ENCODE peak calls at places on chromosomes 16 and 17, in five cellular contexts. C, L, S, E and V are unnamed samples.

GRCh38 chr16:81521141-81521626 is 76.6 kb downstream of the CMIP start:
- DNase-seq in C (no peak), L (no peak), S (no peak), E (peak), V (no peak)

GRCh38 chr17:2580156-2580555 is 13.3 kb upstream of the PAFAH1B1 start:
- DNase-seq in C (no peak), L (no peak), S (no peak), E (no peak), V (no peak)

GRCh38 chr17:11506635-11507034 is 91.6 kb upstream of the DNAH9 start:
- DNase-seq in C (peak), L (peak), S (no peak), E (no peak), V (peak)

GRCh38 chr16:56075732-56076131 is 115.6 kb upstream of the GNAO1 start:
- DNase-seq in C (no peak), L (no peak), S (no peak), E (no peak), V (no peak)

GRCh38 chr17:63946440-63947363 is 14.6 kb upstream of the CD79B start:
- DNase-seq in C (peak), L (peak), S (peak), E (peak), V (peak)

GRCh38 chr16:57380671-57381462 is 8.6 kb downstream of the CX3CL1 start:
- DNase-seq in C (no peak), L (peak), S (no peak), E (no peak), V (peak)

GRCh38 chr17:81334419-81334896 is 39.4 kb upstream of the SLC38A10 start:
- DNase-seq in C (no peak), L (no peak), S (peak), E (no peak), V (no peak)

GRCh38 chr16:55264949-55265348 is 59.1 kb upstream of the IRX6 start:
- DNase-seq in C (no peak), L (no peak), S (no peak), E (no peak), V (no peak)

GRCh38 chr17:76572201-76572910 is 13.3 kb downstream of the ST6GALNAC2 start:
- DNase-seq in C (no peak), L (no peak), S (no peak), E (no peak), V (no peak)

GRCh38 chr16:68257251-68257905 is 6.9 kb upstream of the SLC7A6 start:
- DNase-seq in C (peak), L (peak), S (peak), E (no peak), V (peak)

GRCh38 chr17:47654991-47655390 is 5.3 kb downstream of the KPNB1 start:
- DNase-seq in C (no peak), L (no peak), S (no peak), E (no peak), V (no peak)

GRCh38 chr17:77235370-77236080 is 94.8 kb downstream of the SEC14L1 start:
- DNase-seq in C (peak), L (peak), S (no peak), E (peak), V (peak)

GRCh38 chr16:67406628-67407027 is 9.6 kb downstream of the ZDHHC1 start:
- DNase-seq in C (peak), L (peak), S (no peak), E (no peak), V (peak)

GRCh38 chr17:30970757-30971567 is at the start of gene RNF135:
- DNase-seq in C (peak), L (peak), S (peak), E (peak), V (peak)

GRCh38 chr16:1741553-1742165 is 29.7 kb downstream of the NME3 start:
- DNase-seq in C (no peak), L (no peak), S (no peak), E (no peak), V (no peak)

GRCh38 chr16:52005551-52005950 is 541.4 kb downstream of the TOX3 start:
- DNase-seq in C (no peak), L (no peak), S (no peak), E (no peak), V (no peak)

GRCh38 chr16:14148569-14148968 is 77.5 kb downstream of the MRTFB start:
- DNase-seq in C (no peak), L (peak), S (no peak), E (no peak), V (no peak)

GRCh38 chr17:81097943-81098308 is 63.0 kb downstream of the BAIAP2 start:
- DNase-seq in C (peak), L (peak), S (peak), E (no peak), V (peak)

GRCh38 chr17:82590216-82590615 is 58.0 kb downstream of the WDR45B start:
- DNase-seq in C (no peak), L (no peak), S (no peak), E (no peak), V (no peak)

GRCh38 chr17:71764507-71764906 is 356.3 kb upstream of the SOX9 start:
- DNase-seq in C (peak), L (peak), S (peak), E (no peak), V (peak)

GRCh38 chr17:50266384-50267073 is 7.7 kb upstream of the TMEM92 start:
- DNase-seq in C (peak), L (peak), S (peak), E (no peak), V (peak)

GRCh38 chr16:5007256-5007655 is 26.5 kb downstream of the NAGPA start:
- DNase-seq in C (no peak), L (no peak), S (no peak), E (no peak), V (no peak)